ENCODE peak calls at places on chromosomes 6 and 20, in five cellular contexts. One of them, this sample, is unnamed.

GRCh38 chr6:159908940-159909339 is 18.2 kb downstream of the MAS1 start:
- DNase-seq in A549: no peak
- DNase-seq in H1: no peak
- DNase-seq in K562: no peak
- DNase-seq in HepG2: no peak
- DNase-seq in this sample: no peak

GRCh38 chr6:149763866-149764265 is 14.3 kb downstream of the PCMT1 start:
- DNase-seq in A549: no peak
- DNase-seq in K562: no peak
- DNase-seq in HepG2: no peak
- DNase-seq in H1: no peak
- DNase-seq in this sample: no peak

GRCh38 chr6:3108746-3109414 is 9.6 kb upstream of the BPHL start:
- DNase-seq in A549: no peak
- DNase-seq in HepG2: peak
- DNase-seq in H1: peak
- DNase-seq in K562: no peak
- DNase-seq in this sample: no peak

GRCh38 chr6:112956696-112957525 is 609.8 kb downstream of the RFPL4B start:
- DNase-seq in K562: peak
- DNase-seq in H1: no peak
- DNase-seq in A549: no peak
- DNase-seq in HepG2: no peak
- DNase-seq in this sample: peak

GRCh38 chr6:82608777-82609176 is 245.2 kb downstream of the TPBG start:
- DNase-seq in HepG2: no peak
- DNase-seq in H1: no peak
- DNase-seq in K562: no peak
- DNase-seq in A549: no peak
- DNase-seq in this sample: no peak

GRCh38 chr6:45617441-45617840 is 239.7 kb upstream of the SUPT3H start:
- DNase-seq in A549: no peak
- DNase-seq in HepG2: no peak
- DNase-seq in K562: no peak
- DNase-seq in H1: peak
- DNase-seq in this sample: peak

GRCh38 chr6:95091823-95092436 is 485.4 kb upstream of the MANEA start:
- DNase-seq in HepG2: peak
- DNase-seq in H1: no peak
- DNase-seq in K562: no peak
- DNase-seq in A549: no peak
- DNase-seq in this sample: peak

GRCh38 chr6:111113731-111114438 is 26.6 kb downstream of the SLC16A10 start:
- DNase-seq in HepG2: no peak
- DNase-seq in H1: no peak
- DNase-seq in K562: no peak
- DNase-seq in A549: no peak
- DNase-seq in this sample: peak

GRCh38 chr6:104887350-104887749 is 27.6 kb upstream of the HACE1 start:
- DNase-seq in A549: no peak
- DNase-seq in H1: no peak
- DNase-seq in K562: peak
- DNase-seq in HepG2: peak
- DNase-seq in this sample: peak

GRCh38 chr20:13017235-13017634 is 8.5 kb downstream of the SPTLC3 start:
- DNase-seq in HepG2: no peak
- DNase-seq in A549: no peak
- DNase-seq in H1: no peak
- DNase-seq in K562: no peak
- DNase-seq in this sample: peak

GRCh38 chr20:44208770-44209169 is 1.8 kb downstream of the OSER1 start:
- DNase-seq in H1: no peak
- DNase-seq in HepG2: peak
- DNase-seq in K562: no peak
- DNase-seq in A549: no peak
- DNase-seq in this sample: peak

GRCh38 chr6:91822581-91822980 is 1235.7 kb upstream of the MAP3K7 start:
- DNase-seq in HepG2: no peak
- DNase-seq in A549: no peak
- DNase-seq in H1: no peak
- DNase-seq in K562: no peak
- DNase-seq in this sample: no peak

GRCh38 chr6:37102299-37103168 is 67.4 kb upstream of the PIM1 start:
- DNase-seq in H1: peak
- DNase-seq in HepG2: peak
- DNase-seq in K562: peak
- DNase-seq in A549: peak
- DNase-seq in this sample: peak

GRCh38 chr20:56646599-56646998 is 17.5 kb downstream of the TFAP2C start:
- DNase-seq in K562: no peak
- DNase-seq in A549: no peak
- DNase-seq in HepG2: no peak
- DNase-seq in H1: no peak
- DNase-seq in this sample: no peak

GRCh38 chr6:132814716-132815570 is 574 bp downstream of the RPS12 start:
- DNase-seq in K562: no peak
- DNase-seq in HepG2: peak
- DNase-seq in A549: no peak
- DNase-seq in H1: no peak
- DNase-seq in this sample: no peak

GRCh38 chr6:169241688-169242350 is 11.8 kb downstream of the THBS2 start:
- DNase-seq in A549: no peak
- DNase-seq in H1: no peak
- DNase-seq in HepG2: no peak
- DNase-seq in K562: no peak
- DNase-seq in this sample: no peak

GRCh38 chr6:156956286-156956685 is 179.1 kb downstream of the ARID1B start:
- DNase-seq in A549: no peak
- DNase-seq in H1: no peak
- DNase-seq in K562: no peak
- DNase-seq in HepG2: no peak
- DNase-seq in this sample: no peak

GRCh38 chr20:53959849-53960585 is 110.4 kb downstream of the BCAS1 start:
- DNase-seq in H1: no peak
- DNase-seq in K562: no peak
- DNase-seq in A549: no peak
- DNase-seq in HepG2: peak
- DNase-seq in this sample: no peak

GRCh38 chr6:169237496-169238134 is 16.0 kb downstream of the THBS2 start:
- DNase-seq in K562: no peak
- DNase-seq in HepG2: no peak
- DNase-seq in H1: no peak
- DNase-seq in A549: no peak
- DNase-seq in this sample: no peak

GRCh38 chr6:13711384-13711725 is 280 bp downstream of the RANBP9 start:
- DNase-seq in H1: no peak
- DNase-seq in HepG2: no peak
- DNase-seq in A549: no peak
- DNase-seq in K562: no peak
- DNase-seq in this sample: no peak

GRCh38 chr20:12466915-12467314 is 541.9 kb upstream of the SPTLC3 start:
- DNase-seq in H1: no peak
- DNase-seq in A549: no peak
- DNase-seq in HepG2: no peak
- DNase-seq in K562: no peak
- DNase-seq in this sample: no peak

GRCh38 chr20:49161428-49162152 is 26.5 kb downstream of the STAU1 start:
- DNase-seq in HepG2: peak
- DNase-seq in H1: no peak
- DNase-seq in K562: no peak
- DNase-seq in A549: no peak
- DNase-seq in this sample: no peak

GRCh38 chr6:85684125-85684808 is 41.6 kb upstream of the SYNCRIP start:
- DNase-seq in HepG2: no peak
- DNase-seq in A549: no peak
- DNase-seq in K562: no peak
- DNase-seq in H1: no peak
- DNase-seq in this sample: peak

GRCh38 chr6:52598123-52598823 is 21.4 kb upstream of the TRAM2 start:
- DNase-seq in H1: peak
- DNase-seq in K562: peak
- DNase-seq in HepG2: peak
- DNase-seq in A549: peak
- DNase-seq in this sample: peak

GRCh38 chr20:34084227-34084923 is 27.7 kb downstream of the EIF2S2 start:
- DNase-seq in H1: no peak
- DNase-seq in K562: no peak
- DNase-seq in A549: no peak
- DNase-seq in HepG2: no peak
- DNase-seq in this sample: no peak

GRCh38 chr20:46293084-46293483 is 15.2 kb downstream of the CDH22 start:
- DNase-seq in A549: peak
- DNase-seq in HepG2: peak
- DNase-seq in K562: peak
- DNase-seq in H1: no peak
- DNase-seq in this sample: peak

GRCh38 chr6:11672261-11672660 is 106.3 kb downstream of the ADTRP start:
- DNase-seq in K562: no peak
- DNase-seq in H1: no peak
- DNase-seq in HepG2: no peak
- DNase-seq in A549: no peak
- DNase-seq in this sample: peak

GRCh38 chr20:46899619-46900018 is 5.0 kb downstream of the EYA2 start:
- DNase-seq in A549: no peak
- DNase-seq in K562: no peak
- DNase-seq in HepG2: no peak
- DNase-seq in H1: no peak
- DNase-seq in this sample: no peak

GRCh38 chr20:61389077-61389476 is 137.0 kb downstream of the CDH4 start:
- DNase-seq in H1: no peak
- DNase-seq in K562: no peak
- DNase-seq in HepG2: no peak
- DNase-seq in A549: no peak
- DNase-seq in this sample: no peak

GRCh38 chr6:52552278-52552643 is 24.6 kb downstream of the TRAM2 start:
- DNase-seq in K562: no peak
- DNase-seq in HepG2: no peak
- DNase-seq in A549: no peak
- DNase-seq in H1: no peak
- DNase-seq in this sample: no peak

GRCh38 chr6:84791233-84791632 is 26.8 kb upstream of the TBX18 start:
- DNase-seq in K562: peak
- DNase-seq in H1: no peak
- DNase-seq in A549: no peak
- DNase-seq in HepG2: no peak
- DNase-seq in this sample: no peak

GRCh38 chr20:14434379-14435136 is 97.1 kb upstream of the FLRT3 start:
- DNase-seq in K562: no peak
- DNase-seq in HepG2: no peak
- DNase-seq in H1: no peak
- DNase-seq in A549: no peak
- DNase-seq in this sample: peak

GRCh38 chr6:158703840-158704822 is 54.3 kb downstream of the SYTL3 start:
- DNase-seq in A549: peak
- DNase-seq in H1: peak
- DNase-seq in K562: peak
- DNase-seq in HepG2: peak
- DNase-seq in this sample: peak
- TF ChIP-seq CTCF in A549: peak
- TF ChIP-seq CTCF in H1: peak
- TF ChIP-seq CTCF in K562: peak
- TF ChIP-seq CTCF in HepG2: peak
- TF ChIP-seq CTCF in this sample: peak

GRCh38 chr6:218153-219018 is 73.9 kb upstream of the DUSP22 start:
- DNase-seq in A549: no peak
- DNase-seq in H1: no peak
- DNase-seq in HepG2: no peak
- DNase-seq in K562: no peak
- DNase-seq in this sample: no peak
- H3K4me3 ChIP-seq in A549: no peak
- H3K4me3 ChIP-seq in H1: no peak
- H3K4me3 ChIP-seq in HepG2: no peak
- H3K4me3 ChIP-seq in K562: no peak
- H3K4me3 ChIP-seq in this sample: no peak

GRCh38 chr6:165417298-165417865 is 108.0 kb upstream of the C6orf118 start:
- DNase-seq in H1: no peak
- DNase-seq in HepG2: no peak
- DNase-seq in K562: no peak
- DNase-seq in A549: no peak
- DNase-seq in this sample: no peak
- TF ChIP-seq RFX5 in H1: no peak
- TF ChIP-seq RFX5 in HepG2: no peak
- TF ChIP-seq RFX5 in K562: no peak
- TF ChIP-seq RFX5 in A549: no peak
- TF ChIP-seq RFX5 in this sample: no peak

DNA sequence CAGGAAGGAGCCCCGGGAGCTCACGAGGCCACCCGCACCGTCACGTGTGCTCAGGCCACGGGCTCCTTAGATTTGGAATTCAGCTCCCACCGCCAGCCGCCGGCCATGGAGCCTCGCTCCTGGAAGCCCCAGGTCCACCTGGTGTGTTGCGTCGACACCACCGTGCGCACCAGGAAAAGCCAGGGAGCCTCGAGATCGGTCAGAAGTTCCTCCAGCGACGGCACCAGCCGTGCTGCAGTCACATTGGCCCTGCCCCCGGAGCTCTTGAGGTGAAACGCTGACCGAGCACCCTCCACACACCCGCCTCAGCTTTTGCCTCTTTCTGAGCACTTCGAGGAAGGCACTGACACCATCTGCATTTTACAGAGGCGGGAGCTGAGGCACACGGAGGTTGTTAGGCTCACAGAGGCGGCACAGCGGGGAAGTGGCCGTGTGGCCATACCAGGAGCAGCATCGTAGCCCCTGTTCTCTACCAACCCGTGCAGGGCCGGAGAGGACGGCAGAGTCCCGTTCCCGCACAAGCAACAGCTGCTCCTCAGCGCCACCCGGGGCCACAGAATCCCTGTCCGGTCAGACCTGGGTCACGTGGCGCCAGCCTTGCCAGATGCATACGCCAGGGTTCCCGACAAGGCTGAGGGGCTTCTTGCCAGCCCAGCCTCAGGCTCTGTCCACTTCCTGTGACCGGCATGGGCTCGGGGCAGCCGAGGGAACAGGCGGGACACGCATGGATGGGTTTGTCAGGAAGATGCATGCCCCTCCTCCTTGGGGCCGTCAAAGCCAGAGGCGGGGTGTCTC is 7.6 kb downstream of the NKAIN4 start:
- DNase-seq in A549: no peak
- DNase-seq in H1: peak
- DNase-seq in HepG2: no peak
- DNase-seq in K562: peak
- DNase-seq in this sample: no peak
- TF ChIP-seq CTCF in A549: no peak
- TF ChIP-seq CTCF in H1: no peak
- TF ChIP-seq CTCF in HepG2: peak
- TF ChIP-seq CTCF in K562: no peak
- TF ChIP-seq CTCF in this sample: no peak

DNA sequence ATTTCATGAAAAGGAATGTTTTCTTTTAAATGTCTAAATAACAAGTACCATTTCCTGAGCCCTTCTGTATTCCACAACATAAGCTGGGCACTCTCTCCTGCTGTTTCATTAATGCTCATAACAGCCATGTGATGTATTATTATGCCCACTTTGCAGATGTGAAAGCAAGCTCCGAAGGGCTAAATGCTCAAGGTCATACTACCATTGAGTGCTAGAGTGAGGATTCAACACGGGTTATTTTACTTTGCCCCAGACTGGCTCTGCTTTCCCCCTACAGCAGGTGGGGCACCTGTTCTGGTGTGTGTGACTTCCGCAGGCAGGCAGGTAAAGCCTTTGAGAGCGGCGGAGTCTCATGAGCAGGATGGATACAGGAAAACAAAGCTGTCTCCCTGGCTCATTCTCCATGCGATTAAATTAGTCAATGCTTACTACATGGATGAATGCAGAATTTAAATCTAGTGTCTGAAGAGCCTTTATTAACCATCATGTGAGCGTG is 30.3 kb downstream of the CNKSR3 start:
- DNase-seq in HepG2: no peak
- DNase-seq in A549: no peak
- DNase-seq in K562: no peak
- DNase-seq in H1: no peak
- DNase-seq in this sample: no peak
- H3K4me3 ChIP-seq in HepG2: no peak
- H3K4me3 ChIP-seq in A549: no peak
- H3K4me3 ChIP-seq in K562: no peak
- H3K4me3 ChIP-seq in H1: no peak
- H3K4me3 ChIP-seq in this sample: peak